ENCODE peak calls at places on chromosomes 5 and 9, in six cellular contexts. H is GM23248, K is substantia nigra, J is PC-3, A is hepatocyte, U is IMR-90. D is an unnamed sample.

GRCh38 chr9:77887660-77888059 is 144.0 kb downstream of the GNAQ start:
- DNase-seq in U (no peak), K (no peak), A (no peak), J (peak), H (no peak), D (no peak)

GRCh38 chr9:116151966-116152381 is 1.6 kb upstream of the PAPPA start:
- DNase-seq in A (peak), H (peak), J (peak), K (no peak), U (peak), D (no peak)

GRCh38 chr9:3181049-3181953 is 337.4 kb upstream of the PUM3 start:
- DNase-seq in J (peak), H (peak), A (peak), K (no peak), U (no peak), D (no peak)

GRCh38 chr9:121233906-121234901 is 32.5 kb upstream of the RAB14 start:
- DNase-seq in K (no peak), A (no peak), U (peak), J (peak), H (peak), D (no peak)

GRCh38 chr5:118554991-118555390 is 433.4 kb downstream of the DTWD2 start:
- DNase-seq in H (no peak), J (no peak), A (no peak), K (no peak), U (no peak), D (no peak)

GRCh38 chr9:86424246-86424891 is 70.2 kb upstream of the TUT7 start:
- DNase-seq in U (peak), H (peak), A (no peak), J (no peak), K (no peak), D (no peak)

GRCh38 chr9:78235296-78235770 is 542 bp upstream of the CEP78 start:
- DNase-seq in K (no peak), A (no peak), J (no peak), H (peak), U (peak), D (no peak)

GRCh38 chr5:87137280-87137679 is 130.4 kb upstream of the RASA1 start:
- DNase-seq in K (no peak), A (no peak), J (no peak), H (peak), U (no peak), D (peak)

GRCh38 chr5:122323132-122323548 is 11.1 kb downstream of the SNCAIP start:
- DNase-seq in J (no peak), K (no peak), U (peak), A (no peak), H (peak), D (no peak)

GRCh38 chr5:91160751-91161285 is 222.3 kb downstream of the ARRDC3 start:
- DNase-seq in U (peak), J (peak), A (no peak), H (peak), K (no peak), D (no peak)

GRCh38 chr9:37859043-37859442 is 44.9 kb downstream of the SLC25A51 start:
- DNase-seq in J (peak), U (peak), A (no peak), H (peak), K (no peak), D (no peak)

GRCh38 chr5:87188411-87188810 is 79.3 kb upstream of the RASA1 start:
- DNase-seq in J (peak), H (no peak), K (no peak), U (no peak), A (no peak), D (no peak)

DNA sequence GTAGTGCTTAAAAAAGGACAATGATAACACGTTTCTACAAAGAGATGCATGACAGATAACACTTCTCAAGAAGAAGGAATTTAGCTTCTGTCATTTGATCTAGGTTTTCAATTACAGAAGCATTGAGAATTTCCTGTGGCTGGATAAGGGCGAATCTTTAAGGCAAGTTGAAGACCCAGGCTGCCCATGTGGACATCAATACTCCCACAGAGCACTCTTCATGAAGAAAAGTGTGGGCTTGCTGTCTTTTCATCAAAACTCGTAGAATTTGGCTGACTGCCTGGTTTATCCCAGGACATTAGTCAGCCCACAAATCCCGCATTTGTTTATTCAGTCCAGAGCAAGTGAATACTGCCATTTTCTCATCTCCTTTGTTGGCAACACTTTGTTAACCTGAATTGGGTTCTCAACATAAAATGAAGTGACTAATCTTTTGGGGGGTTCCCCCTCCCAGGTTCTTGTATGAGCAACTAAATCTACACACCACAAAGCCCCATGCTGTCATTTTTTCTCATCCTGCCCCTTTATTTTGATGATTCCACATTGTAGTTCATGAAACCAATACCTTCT is 43.4 kb upstream of the CDKN2B start:
- DNase-seq in H (peak), J (peak), K (no peak), U (peak), A (peak), D (no peak)
- H3K27ac ChIP-seq in H (peak), J (peak), K (no peak), U (no peak), A (no peak), D (no peak)

GRCh38 chr5:93583799-93584530 is 943 bp downstream of the NR2F1 start:
- DNase-seq in K (no peak), A (peak), H (peak), U (peak), J (peak), D (no peak)
- H3K27ac ChIP-seq in K (no peak), A (peak), H (peak), U (peak), J (peak), D (peak)

GRCh38 chr9:14071484-14071883 is 242.5 kb downstream of the NFIB start:
- DNase-seq in A (no peak), H (no peak), U (no peak), J (no peak), K (no peak), D (no peak)
- H3K27ac ChIP-seq in A (no peak), H (no peak), U (no peak), J (no peak), K (no peak), D (no peak)

DNA sequence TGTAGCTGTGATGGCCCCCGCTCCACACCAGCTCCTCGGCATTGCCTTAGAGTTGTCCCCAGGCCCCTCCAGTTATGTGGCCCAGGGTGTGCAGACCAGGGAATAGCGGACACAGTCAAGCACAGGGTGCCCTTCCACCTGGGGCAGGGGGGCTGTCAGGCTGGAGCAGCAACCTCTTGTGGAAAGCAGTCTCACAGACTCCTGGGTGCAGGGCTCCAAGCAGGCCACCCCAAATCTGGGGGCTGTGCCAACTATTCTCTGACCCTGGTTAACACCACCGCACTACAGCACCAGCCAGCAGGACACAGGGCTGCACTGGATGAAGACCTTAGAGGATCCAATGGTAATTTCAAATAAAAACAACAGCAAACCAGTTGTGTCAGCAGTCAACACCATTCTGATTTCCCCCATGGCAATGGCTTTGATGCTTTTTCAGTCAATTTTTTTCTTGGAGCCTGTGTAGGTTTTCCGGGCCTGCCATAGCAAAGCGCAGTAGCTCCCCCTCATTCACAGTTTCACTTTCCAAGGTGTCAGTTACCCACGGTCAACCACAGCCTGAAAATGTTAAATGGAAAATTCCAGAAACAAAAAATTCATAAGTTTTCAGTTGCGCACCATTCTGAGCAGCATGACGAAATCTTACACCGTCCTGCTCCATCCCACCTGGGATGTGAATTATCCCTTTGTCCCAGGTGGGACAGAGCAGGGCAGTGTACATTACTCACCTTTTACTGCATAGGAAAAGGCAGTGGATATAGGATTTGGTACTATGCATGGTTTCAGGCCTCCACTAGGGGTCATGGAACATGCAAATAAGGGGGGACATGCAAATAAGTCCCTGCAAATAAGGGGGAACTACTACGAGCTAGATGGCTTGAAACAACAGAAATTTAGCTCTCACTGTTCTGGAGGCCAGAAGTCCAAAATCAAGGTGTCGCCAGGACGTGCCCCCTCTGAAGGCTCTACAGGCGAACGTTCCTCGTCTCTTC is 49.0 kb downstream of the C5orf15 start:
- DNase-seq in U (no peak), A (no peak), J (no peak), H (no peak), K (no peak), D (no peak)
- H3K27ac ChIP-seq in U (no peak), A (no peak), J (no peak), H (no peak), K (no peak), D (no peak)

GRCh38 chr5:168327019-168327421 is 35.6 kb downstream of the WWC1 start:
- DNase-seq in H (peak), A (no peak), U (peak), K (no peak), J (peak), D (no peak)

GRCh38 chr5:168329302-168329701 is 37.9 kb downstream of the WWC1 start:
- DNase-seq in A (no peak), K (no peak), U (peak), J (peak), H (no peak), D (no peak)

GRCh38 chr5:168327451-168327850 is 36.0 kb downstream of the WWC1 start:
- DNase-seq in H (peak), U (no peak), K (no peak), J (no peak), A (no peak), D (no peak)

GRCh38 chr5:168327994-168328393 is 36.5 kb downstream of the WWC1 start:
- DNase-seq in J (no peak), K (no peak), U (peak), H (peak), A (peak), D (no peak)

DNA sequence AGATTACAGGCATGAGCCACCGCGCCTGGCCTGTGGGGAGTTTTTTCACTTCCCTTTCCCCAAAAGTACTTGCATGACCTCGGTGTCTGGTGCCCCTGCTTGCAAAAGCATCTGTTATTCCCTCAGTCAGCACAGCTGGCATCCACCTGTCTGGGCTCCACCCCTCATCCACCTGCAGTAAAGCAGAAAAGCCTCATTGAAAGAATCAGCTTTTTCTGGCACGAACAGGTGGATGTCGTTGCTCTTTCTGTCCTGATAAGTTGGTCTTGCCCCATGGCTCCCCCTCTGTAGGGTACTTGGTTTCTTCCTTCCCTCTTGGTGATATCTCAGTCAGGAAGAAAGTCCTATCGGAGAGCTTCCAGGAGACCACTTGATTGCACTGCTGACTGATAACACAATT is 37.4 kb downstream of the WWC1 start:
- DNase-seq in J (peak), A (peak), U (peak), H (no peak), K (no peak), D (no peak)
- H3K27ac ChIP-seq in J (peak), A (peak), U (peak), H (no peak), K (no peak), D (no peak)

D was measured in uterus.